ENCODE peak calls at places on chromosomes 5 and 9, in eight cellular contexts. P is stomach, A is lung, B is IMR-90, Y is fibroblast of pulmonary artery, C is kidney epithelial cell, Q is lower lobe of right lung, K is coronary artery. R is an unnamed sample.

GRCh38 chr5:150256416-150257064 is 33.0 kb downstream of the CAMK2A start:
- DNase-seq in P (no peak), A (no peak), B (no peak), Y (no peak), C (no peak), Q (no peak), K (no peak), R (no peak)

GRCh38 chr9:91847576-91847975 is 102.5 kb downstream of the ROR2 start:
- DNase-seq in P (peak), A (no peak), B (peak), Y (peak), C (peak), Q (no peak), K (peak), R (peak)

GRCh38 chr9:127905788-127906191 is 6.4 kb upstream of the ST6GALNAC6 start:
- DNase-seq in P (no peak), A (no peak), B (no peak), Y (no peak), C (no peak), Q (peak), K (no peak), R (no peak)

GRCh38 chr9:85640425-85640824 is 101.3 kb downstream of the AGTPBP1 start:
- DNase-seq in P (no peak), A (no peak), B (no peak), Y (no peak), C (no peak), Q (no peak), K (no peak), R (no peak)

GRCh38 chr5:155094455-155094854 is 80.9 kb downstream of the KIF4B start:
- DNase-seq in P (no peak), A (no peak), B (no peak), Y (no peak), C (no peak), Q (no peak), K (no peak), R (no peak)

GRCh38 chr9:72315089-72315509 is 49.9 kb downstream of the ZFAND5 start:
- DNase-seq in P (peak), A (peak), B (peak), Y (peak), C (peak), Q (peak), K (peak), R (peak)

GRCh38 chr9:37466037-37466709 is 923 bp upstream of the ZBTB5 start:
- DNase-seq in P (peak), A (peak), B (no peak), Y (peak), C (no peak), Q (peak), K (peak), R (peak)

GRCh38 chr5:139711852-139712171 is 63.7 kb downstream of the CXXC5 start:
- DNase-seq in P (no peak), A (no peak), B (no peak), Y (no peak), C (no peak), Q (no peak), K (no peak), R (no peak)

GRCh38 chr9:121154782-121155181 is 46.9 kb downstream of the RAB14 start:
- DNase-seq in P (no peak), A (no peak), B (peak), Y (no peak), C (peak), Q (no peak), K (no peak), R (peak)

GRCh38 chr9:121156263-121156731 is 45.4 kb downstream of the RAB14 start:
- DNase-seq in P (no peak), A (no peak), B (peak), Y (peak), C (peak), Q (no peak), K (no peak), R (peak)

GRCh38 chr9:121150188-121150587 is 51.5 kb downstream of the RAB14 start:
- DNase-seq in P (no peak), A (no peak), B (no peak), Y (no peak), C (no peak), Q (no peak), K (no peak), R (no peak)

GRCh38 chr9:121157939-121158338 is 43.7 kb downstream of the RAB14 start:
- DNase-seq in P (no peak), A (no peak), B (no peak), Y (no peak), C (no peak), Q (no peak), K (no peak), R (no peak)

DNA sequence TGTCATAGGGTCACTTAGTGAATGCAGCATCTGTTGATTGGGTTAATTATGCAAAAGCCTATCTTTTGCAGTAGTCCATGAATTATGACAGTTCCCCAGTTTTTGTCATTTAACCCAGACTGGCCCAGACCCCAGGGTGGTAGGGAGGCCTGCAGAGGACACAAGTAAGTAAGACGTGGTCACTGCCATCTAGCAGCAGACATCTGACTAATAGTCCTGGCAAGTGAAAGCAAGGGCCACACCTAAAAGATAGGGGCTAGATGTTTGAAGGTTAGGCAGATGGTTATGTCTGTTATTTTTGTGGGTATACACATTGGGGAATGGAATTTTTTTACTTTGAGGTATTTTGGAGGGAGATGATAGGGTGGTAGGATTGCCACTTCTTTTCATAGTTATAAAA is 48.0 kb downstream of the RAB14 start:
- DNase-seq in P (no peak), A (no peak), B (no peak), Y (no peak), C (no peak), Q (no peak), K (no peak), R (no peak)
- H3K4me3 ChIP-seq in P (no peak), A (no peak), B (no peak), Y (no peak), C (no peak), Q (no peak), K (no peak), R (no peak)

GRCh38 chr9:108546223-108546622 is 309.6 kb downstream of the ACTL7B start:
- DNase-seq in P (no peak), A (no peak), B (no peak), Y (no peak), C (no peak), Q (no peak), K (no peak), R (peak)

GRCh38 chr9:108545446-108545845 is 310.3 kb downstream of the ACTL7B start:
- DNase-seq in P (no peak), A (no peak), B (no peak), Y (no peak), C (no peak), Q (no peak), K (no peak), R (no peak)

GRCh38 chr9:108550111-108550510 is 305.7 kb downstream of the ACTL7B start:
- DNase-seq in P (no peak), A (no peak), B (no peak), Y (no peak), C (no peak), Q (no peak), K (no peak), R (peak)

GRCh38 chr9:108549184-108549583 is 306.6 kb downstream of the ACTL7B start:
- DNase-seq in P (peak), A (no peak), B (peak), Y (no peak), C (peak), Q (no peak), K (no peak), R (no peak)

GRCh38 chr9:108547736-108548135 is 308.1 kb downstream of the ACTL7B start:
- DNase-seq in P (no peak), A (no peak), B (no peak), Y (no peak), C (no peak), Q (no peak), K (no peak), R (no peak)
- TF ChIP-seq CTCF in P (no peak), A (no peak), B (no peak), Y (no peak), C (no peak), Q (no peak), K (no peak), R (no peak)

GRCh38 chr9:107485451-107486043 is 4.0 kb downstream of the KLF4 start:
- DNase-seq in P (no peak), A (no peak), B (no peak), Y (no peak), C (no peak), Q (no peak), K (no peak), R (no peak)
- H3K4me3 ChIP-seq in P (peak), A (peak), B (no peak), Y (peak), C (no peak), Q (peak), K (peak), R (peak)

DNA sequence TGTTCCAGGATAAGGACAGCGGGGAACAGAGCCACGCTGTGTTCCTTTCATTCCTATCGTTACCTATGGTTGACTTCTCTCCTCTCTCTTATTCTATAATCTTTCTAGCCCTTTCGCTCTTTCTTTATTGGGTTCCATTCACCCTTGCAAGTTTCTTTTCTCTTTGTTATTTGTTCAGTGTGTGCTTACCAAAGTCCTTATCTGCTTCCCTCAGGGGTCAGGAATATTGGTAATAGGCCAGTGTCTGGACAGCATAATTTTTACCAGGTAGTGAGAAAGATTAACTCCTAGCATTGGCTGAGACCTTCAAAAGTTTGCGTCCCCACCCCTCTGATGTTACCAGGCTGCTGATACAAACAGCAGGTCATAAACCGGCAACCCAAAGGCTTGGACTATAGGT is 4.9 kb downstream of the SGCD start:
- DNase-seq in P (no peak), A (no peak), B (no peak), Y (no peak), C (no peak), Q (no peak), K (no peak), R (no peak)
- TF ChIP-seq CTCF in P (no peak), A (no peak), B (no peak), Y (no peak), C (no peak), Q (no peak), K (no peak), R (no peak)

GRCh38 chr9:133058550-133059320 is 3.0 kb upstream of the CEL start:
- DNase-seq in P (no peak), A (no peak), B (no peak), Y (no peak), C (no peak), Q (no peak), K (no peak), R (no peak)
- H3K4me3 ChIP-seq in P (no peak), A (no peak), B (no peak), Y (no peak), C (no peak), Q (no peak), K (no peak), R (no peak)

R was measured in fibroblast of villous mesenchyme.